ENCODE peak calls at places on chromosome 1, in nine cellular contexts. One of them, this sample, is unnamed. For H3K4me1, the result is how much of the 10 kb centered on the place peaks cover.

GRCh38 chr1:2558861-2559260 is 2.7 kb downstream of the TNFRSF14 start:
- DNase-seq in fibroblast of lung: no peak
- DNase-seq in Caco-2: no peak
- DNase-seq in colonic mucosa: no peak
- DNase-seq in K562: no peak
- DNase-seq in hepatocyte: no peak
- DNase-seq in cardiac muscle cell: no peak
- DNase-seq in upper lobe of right lung: no peak
- DNase-seq in heart left ventricle: no peak
- DNase-seq in this sample: no peak

GRCh38 chr1:62716397-62716796 is 28.2 kb upstream of the DOCK7 start:
- DNase-seq in K562: no peak
- DNase-seq in cardiac muscle cell: no peak
- DNase-seq in upper lobe of right lung: no peak
- DNase-seq in colonic mucosa: no peak
- DNase-seq in Caco-2: no peak
- DNase-seq in heart left ventricle: no peak
- DNase-seq in fibroblast of lung: no peak
- DNase-seq in hepatocyte: no peak
- DNase-seq in this sample: no peak

GRCh38 chr1:38071530-38072266 is 25.1 kb upstream of the POU3F1 start:
- DNase-seq in heart left ventricle: no peak
- DNase-seq in Caco-2: no peak
- DNase-seq in colonic mucosa: no peak
- DNase-seq in hepatocyte: peak
- DNase-seq in upper lobe of right lung: no peak
- DNase-seq in cardiac muscle cell: no peak
- DNase-seq in fibroblast of lung: peak
- DNase-seq in K562: peak
- DNase-seq in this sample: no peak

GRCh38 chr1:216388558-216388957 is 34.7 kb downstream of the USH2A start:
- DNase-seq in upper lobe of right lung: no peak
- DNase-seq in K562: no peak
- DNase-seq in colonic mucosa: no peak
- DNase-seq in Caco-2: no peak
- DNase-seq in hepatocyte: no peak
- DNase-seq in heart left ventricle: no peak
- DNase-seq in fibroblast of lung: no peak
- DNase-seq in cardiac muscle cell: peak
- DNase-seq in this sample: no peak

GRCh38 chr1:224707849-224708725 is 92.0 kb downstream of the CNIH3 start:
- DNase-seq in fibroblast of lung: peak
- DNase-seq in cardiac muscle cell: no peak
- DNase-seq in Caco-2: no peak
- DNase-seq in hepatocyte: peak
- DNase-seq in colonic mucosa: no peak
- DNase-seq in upper lobe of right lung: peak
- DNase-seq in K562: no peak
- DNase-seq in heart left ventricle: no peak
- DNase-seq in this sample: no peak

GRCh38 chr1:90781429-90782020 is 64.4 kb upstream of the BARHL2 start:
- DNase-seq in hepatocyte: no peak
- DNase-seq in Caco-2: no peak
- DNase-seq in upper lobe of right lung: no peak
- DNase-seq in cardiac muscle cell: no peak
- DNase-seq in K562: no peak
- DNase-seq in colonic mucosa: no peak
- DNase-seq in heart left ventricle: no peak
- DNase-seq in fibroblast of lung: no peak
- DNase-seq in this sample: no peak

GRCh38 chr1:196063952-196064351 is 544.3 kb downstream of the KCNT2 start:
- DNase-seq in fibroblast of lung: peak
- DNase-seq in heart left ventricle: no peak
- DNase-seq in upper lobe of right lung: no peak
- DNase-seq in K562: no peak
- DNase-seq in Caco-2: no peak
- DNase-seq in cardiac muscle cell: no peak
- DNase-seq in hepatocyte: no peak
- DNase-seq in colonic mucosa: no peak
- DNase-seq in this sample: no peak

GRCh38 chr1:215643592-215644321 is 76.7 kb downstream of the KCTD3 start:
- DNase-seq in heart left ventricle: no peak
- DNase-seq in K562: no peak
- DNase-seq in fibroblast of lung: no peak
- DNase-seq in upper lobe of right lung: no peak
- DNase-seq in hepatocyte: no peak
- DNase-seq in colonic mucosa: no peak
- DNase-seq in Caco-2: no peak
- DNase-seq in cardiac muscle cell: no peak
- DNase-seq in this sample: no peak

GRCh38 chr1:192724670-192725069 is 84.2 kb upstream of the RGS2 start:
- DNase-seq in upper lobe of right lung: no peak
- DNase-seq in Caco-2: no peak
- DNase-seq in heart left ventricle: no peak
- DNase-seq in colonic mucosa: no peak
- DNase-seq in hepatocyte: no peak
- DNase-seq in fibroblast of lung: no peak
- DNase-seq in cardiac muscle cell: no peak
- DNase-seq in K562: no peak
- DNase-seq in this sample: no peak

GRCh38 chr1:51558375-51558924 is 39.4 kb upstream of the EPS15 start:
- DNase-seq in upper lobe of right lung: no peak
- DNase-seq in Caco-2: peak
- DNase-seq in fibroblast of lung: peak
- DNase-seq in heart left ventricle: no peak
- DNase-seq in hepatocyte: no peak
- DNase-seq in colonic mucosa: no peak
- DNase-seq in K562: no peak
- DNase-seq in cardiac muscle cell: no peak
- DNase-seq in this sample: no peak

GRCh38 chr1:85571181-85571540 is 9.4 kb upstream of the CCN1 start:
- DNase-seq in colonic mucosa: no peak
- DNase-seq in Caco-2: peak
- DNase-seq in upper lobe of right lung: no peak
- DNase-seq in fibroblast of lung: no peak
- DNase-seq in K562: no peak
- DNase-seq in hepatocyte: no peak
- DNase-seq in cardiac muscle cell: no peak
- DNase-seq in heart left ventricle: no peak
- DNase-seq in this sample: no peak

GRCh38 chr1:182603646-182604127 is 502 bp downstream of the RGS16 start:
- DNase-seq in upper lobe of right lung: no peak
- DNase-seq in heart left ventricle: no peak
- DNase-seq in Caco-2: no peak
- DNase-seq in cardiac muscle cell: peak
- DNase-seq in colonic mucosa: no peak
- DNase-seq in K562: no peak
- DNase-seq in hepatocyte: peak
- DNase-seq in fibroblast of lung: no peak
- DNase-seq in this sample: no peak

GRCh38 chr1:157292302-157292701 is 154.1 kb upstream of the ETV3 start:
- DNase-seq in Caco-2: no peak
- DNase-seq in cardiac muscle cell: no peak
- DNase-seq in colonic mucosa: no peak
- DNase-seq in upper lobe of right lung: no peak
- DNase-seq in K562: no peak
- DNase-seq in hepatocyte: no peak
- DNase-seq in fibroblast of lung: no peak
- DNase-seq in heart left ventricle: no peak
- DNase-seq in this sample: no peak

GRCh38 chr1:22557341-22557950 is 5.8 kb upstream of the EPHA8 start:
- DNase-seq in heart left ventricle: no peak
- DNase-seq in K562: no peak
- DNase-seq in upper lobe of right lung: no peak
- DNase-seq in cardiac muscle cell: peak
- DNase-seq in colonic mucosa: no peak
- DNase-seq in hepatocyte: no peak
- DNase-seq in Caco-2: no peak
- DNase-seq in fibroblast of lung: peak
- DNase-seq in this sample: no peak

GRCh38 chr1:76799700-76800099 is 67.6 kb upstream of the ST6GALNAC5 start:
- DNase-seq in K562: no peak
- DNase-seq in fibroblast of lung: no peak
- DNase-seq in hepatocyte: no peak
- DNase-seq in colonic mucosa: no peak
- DNase-seq in cardiac muscle cell: no peak
- DNase-seq in heart left ventricle: no peak
- DNase-seq in upper lobe of right lung: no peak
- DNase-seq in Caco-2: no peak
- DNase-seq in this sample: no peak

GRCh38 chr1:68198752-68199151 is 33.6 kb downstream of the WLS start:
- DNase-seq in K562: no peak
- DNase-seq in hepatocyte: no peak
- DNase-seq in upper lobe of right lung: no peak
- DNase-seq in fibroblast of lung: no peak
- DNase-seq in colonic mucosa: no peak
- DNase-seq in heart left ventricle: no peak
- DNase-seq in cardiac muscle cell: no peak
- DNase-seq in Caco-2: no peak
- DNase-seq in this sample: no peak

GRCh38 chr1:145871994-145872411 is 13.1 kb upstream of the PIAS3 start:
- DNase-seq in hepatocyte: no peak
- DNase-seq in K562: no peak
- DNase-seq in colonic mucosa: no peak
- DNase-seq in heart left ventricle: no peak
- DNase-seq in cardiac muscle cell: peak
- DNase-seq in Caco-2: no peak
- DNase-seq in fibroblast of lung: peak
- DNase-seq in upper lobe of right lung: peak
- DNase-seq in this sample: peak

GRCh38 chr1:119531606-119532323 is 24.8 kb downstream of the HSD3B1 start:
- DNase-seq in Caco-2: no peak
- DNase-seq in colonic mucosa: no peak
- DNase-seq in fibroblast of lung: no peak
- DNase-seq in cardiac muscle cell: no peak
- DNase-seq in K562: no peak
- DNase-seq in heart left ventricle: no peak
- DNase-seq in upper lobe of right lung: no peak
- DNase-seq in hepatocyte: no peak
- DNase-seq in this sample: no peak

GRCh38 chr1:167223144-167224103 is 2.7 kb downstream of the POU2F1 start:
- DNase-seq in upper lobe of right lung: no peak
- DNase-seq in hepatocyte: peak
- DNase-seq in cardiac muscle cell: no peak
- DNase-seq in Caco-2: no peak
- DNase-seq in heart left ventricle: no peak
- DNase-seq in fibroblast of lung: peak
- DNase-seq in colonic mucosa: no peak
- DNase-seq in K562: no peak
- DNase-seq in this sample: no peak

GRCh38 chr1:205440476-205441317 is 15.1 kb downstream of the BLACAT1 start:
- DNase-seq in Caco-2: no peak
- DNase-seq in hepatocyte: peak
- DNase-seq in K562: peak
- DNase-seq in upper lobe of right lung: peak
- DNase-seq in heart left ventricle: peak
- DNase-seq in cardiac muscle cell: peak
- DNase-seq in fibroblast of lung: peak
- DNase-seq in colonic mucosa: peak
- DNase-seq in this sample: peak

GRCh38 chr1:201430790-201431189 is 9.3 kb upstream of the TNNI1 start:
- DNase-seq in upper lobe of right lung: no peak
- DNase-seq in Caco-2: no peak
- DNase-seq in K562: no peak
- DNase-seq in hepatocyte: no peak
- DNase-seq in cardiac muscle cell: no peak
- DNase-seq in colonic mucosa: no peak
- DNase-seq in fibroblast of lung: no peak
- DNase-seq in heart left ventricle: no peak
- DNase-seq in this sample: no peak

GRCh38 chr1:205570173-205570501 is 61.7 kb downstream of the ELK4 start:
- DNase-seq in upper lobe of right lung: no peak
- DNase-seq in hepatocyte: no peak
- DNase-seq in fibroblast of lung: no peak
- DNase-seq in K562: no peak
- DNase-seq in heart left ventricle: no peak
- DNase-seq in colonic mucosa: peak
- DNase-seq in Caco-2: no peak
- DNase-seq in cardiac muscle cell: no peak
- DNase-seq in this sample: no peak

GRCh38 chr1:41317356-41317755 is 43.9 kb upstream of the FOXO6 start:
- DNase-seq in K562: no peak
- DNase-seq in colonic mucosa: no peak
- DNase-seq in heart left ventricle: no peak
- DNase-seq in fibroblast of lung: no peak
- DNase-seq in cardiac muscle cell: no peak
- DNase-seq in Caco-2: no peak
- DNase-seq in hepatocyte: no peak
- DNase-seq in upper lobe of right lung: no peak
- DNase-seq in this sample: no peak
- H3K4me1 ChIP-seq in K562: under half
- H3K4me1 ChIP-seq in colonic mucosa: under half
- H3K4me1 ChIP-seq in heart left ventricle: under half
- H3K4me1 ChIP-seq in fibroblast of lung: under half
- H3K4me1 ChIP-seq in cardiac muscle cell: under half
- H3K4me1 ChIP-seq in Caco-2: under half
- H3K4me1 ChIP-seq in hepatocyte: under half
- H3K4me1 ChIP-seq in upper lobe of right lung: under half
- H3K4me1 ChIP-seq in this sample: under half

DNA sequence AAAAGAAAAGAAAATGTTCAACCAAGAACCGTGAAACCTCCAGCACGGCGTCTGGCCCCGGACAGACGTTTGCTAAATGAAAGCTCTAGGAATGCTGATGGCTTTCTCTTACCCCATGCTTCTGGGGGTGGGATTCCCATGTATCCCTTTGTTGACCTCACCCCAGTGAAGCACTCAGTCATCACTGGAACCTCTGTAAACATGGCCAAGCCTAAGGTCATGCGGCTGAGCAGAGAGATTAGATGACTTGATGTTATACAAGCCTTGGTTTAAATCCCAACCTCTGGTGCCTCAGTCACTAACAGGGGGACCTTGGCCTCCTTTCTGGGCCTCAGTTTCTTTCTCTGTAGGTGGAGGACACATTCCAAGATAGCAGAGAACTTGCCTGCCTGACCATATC is 2.8 kb upstream of the MYOM3 start:
- DNase-seq in K562: no peak
- DNase-seq in colonic mucosa: no peak
- DNase-seq in heart left ventricle: no peak
- DNase-seq in hepatocyte: no peak
- DNase-seq in cardiac muscle cell: no peak
- DNase-seq in upper lobe of right lung: no peak
- DNase-seq in Caco-2: no peak
- DNase-seq in fibroblast of lung: no peak
- DNase-seq in this sample: no peak
- TF ChIP-seq CTCF in K562: no peak
- TF ChIP-seq CTCF in colonic mucosa: no peak
- TF ChIP-seq CTCF in heart left ventricle: no peak
- TF ChIP-seq CTCF in hepatocyte: no peak
- TF ChIP-seq CTCF in cardiac muscle cell: no peak
- TF ChIP-seq CTCF in upper lobe of right lung: no peak
- TF ChIP-seq CTCF in Caco-2: no peak
- TF ChIP-seq CTCF in fibroblast of lung: no peak
- TF ChIP-seq CTCF in this sample: no peak

GRCh38 chr1:64482128-64482527 is 12.2 kb downstream of the CACHD1 start:
- DNase-seq in upper lobe of right lung: no peak
- DNase-seq in heart left ventricle: no peak
- DNase-seq in fibroblast of lung: no peak
- DNase-seq in Caco-2: no peak
- DNase-seq in hepatocyte: no peak
- DNase-seq in K562: no peak
- DNase-seq in colonic mucosa: no peak
- DNase-seq in cardiac muscle cell: no peak
- DNase-seq in this sample: no peak
- H3K4me1 ChIP-seq in upper lobe of right lung: under half
- H3K4me1 ChIP-seq in heart left ventricle: under half
- H3K4me1 ChIP-seq in fibroblast of lung: under half
- H3K4me1 ChIP-seq in Caco-2: under half
- H3K4me1 ChIP-seq in hepatocyte: half or more
- H3K4me1 ChIP-seq in K562: under half
- H3K4me1 ChIP-seq in colonic mucosa: under half
- H3K4me1 ChIP-seq in cardiac muscle cell: half or more
- H3K4me1 ChIP-seq in this sample: under half

GRCh38 chr1:61337037-61337436 is 254.7 kb downstream of the NFIA start:
- DNase-seq in colonic mucosa: no peak
- DNase-seq in upper lobe of right lung: no peak
- DNase-seq in hepatocyte: no peak
- DNase-seq in fibroblast of lung: peak
- DNase-seq in cardiac muscle cell: no peak
- DNase-seq in heart left ventricle: no peak
- DNase-seq in Caco-2: no peak
- DNase-seq in K562: no peak
- DNase-seq in this sample: no peak
- TF ChIP-seq CTCF in colonic mucosa: no peak
- TF ChIP-seq CTCF in upper lobe of right lung: peak
- TF ChIP-seq CTCF in hepatocyte: peak
- TF ChIP-seq CTCF in fibroblast of lung: peak
- TF ChIP-seq CTCF in cardiac muscle cell: peak
- TF ChIP-seq CTCF in heart left ventricle: no peak
- TF ChIP-seq CTCF in Caco-2: no peak
- TF ChIP-seq CTCF in K562: no peak
- TF ChIP-seq CTCF in this sample: peak